ENCODE peak calls at places on chromosome 17, in seven cellular contexts. One of them, this sample, is unnamed.

GRCh38 chr17:55159251-55159650 is 105.5 kb upstream of the HLF start:
- DNase-seq in HFFc6: peak
- DNase-seq in activated T-helper 1 cell treated with anti-CD3 and anti-CD28 coated beads, Interleukin-2, amount 50 U/mL, for 16 hours: no peak
- DNase-seq in hippocampal formation: no peak
- DNase-seq in T-helper 2 cell: no peak
- DNase-seq in psoas muscle: no peak
- DNase-seq in NCI-H2081: no peak
- DNase-seq in this sample: no peak

GRCh38 chr17:9367186-9367585 is 208.4 kb downstream of the STX8 start:
- DNase-seq in HFFc6: no peak
- DNase-seq in activated T-helper 1 cell treated with anti-CD3 and anti-CD28 coated beads, Interleukin-2, amount 50 U/mL, for 16 hours: no peak
- DNase-seq in hippocampal formation: no peak
- DNase-seq in T-helper 2 cell: no peak
- DNase-seq in psoas muscle: peak
- DNase-seq in NCI-H2081: no peak
- DNase-seq in this sample: no peak

GRCh38 chr17:80737106-80738019 is 192.7 kb downstream of the RPTOR start:
- DNase-seq in HFFc6: no peak
- DNase-seq in activated T-helper 1 cell treated with anti-CD3 and anti-CD28 coated beads, Interleukin-2, amount 50 U/mL, for 16 hours: no peak
- DNase-seq in hippocampal formation: no peak
- DNase-seq in T-helper 2 cell: no peak
- DNase-seq in psoas muscle: no peak
- DNase-seq in NCI-H2081: no peak
- DNase-seq in this sample: no peak

GRCh38 chr17:58200024-58200633 is 7.6 kb downstream of the EPX start:
- DNase-seq in HFFc6: peak
- DNase-seq in activated T-helper 1 cell treated with anti-CD3 and anti-CD28 coated beads, Interleukin-2, amount 50 U/mL, for 16 hours: peak
- DNase-seq in hippocampal formation: no peak
- DNase-seq in T-helper 2 cell: peak
- DNase-seq in psoas muscle: peak
- DNase-seq in NCI-H2081: peak
- DNase-seq in this sample: peak

GRCh38 chr17:31078290-31078689 is 16.5 kb upstream of the NF1 start:
- DNase-seq in HFFc6: no peak
- DNase-seq in activated T-helper 1 cell treated with anti-CD3 and anti-CD28 coated beads, Interleukin-2, amount 50 U/mL, for 16 hours: no peak
- DNase-seq in hippocampal formation: no peak
- DNase-seq in T-helper 2 cell: no peak
- DNase-seq in psoas muscle: no peak
- DNase-seq in NCI-H2081: no peak
- DNase-seq in this sample: no peak

GRCh38 chr17:60390881-60391418 is 983 bp downstream of the USP32 start:
- DNase-seq in HFFc6: peak
- DNase-seq in activated T-helper 1 cell treated with anti-CD3 and anti-CD28 coated beads, Interleukin-2, amount 50 U/mL, for 16 hours: peak
- DNase-seq in hippocampal formation: peak
- DNase-seq in T-helper 2 cell: peak
- DNase-seq in psoas muscle: peak
- DNase-seq in NCI-H2081: peak
- DNase-seq in this sample: peak

GRCh38 chr17:57678393-57678792 is 66.7 kb downstream of the CCDC182 start:
- DNase-seq in HFFc6: no peak
- DNase-seq in activated T-helper 1 cell treated with anti-CD3 and anti-CD28 coated beads, Interleukin-2, amount 50 U/mL, for 16 hours: no peak
- DNase-seq in hippocampal formation: no peak
- DNase-seq in T-helper 2 cell: no peak
- DNase-seq in psoas muscle: no peak
- DNase-seq in NCI-H2081: no peak
- DNase-seq in this sample: no peak

GRCh38 chr17:31391496-31391949 is at the start of gene RAB11FIP4:
- DNase-seq in HFFc6: no peak
- DNase-seq in activated T-helper 1 cell treated with anti-CD3 and anti-CD28 coated beads, Interleukin-2, amount 50 U/mL, for 16 hours: no peak
- DNase-seq in hippocampal formation: peak
- DNase-seq in T-helper 2 cell: no peak
- DNase-seq in psoas muscle: no peak
- DNase-seq in NCI-H2081: peak
- DNase-seq in this sample: no peak

GRCh38 chr17:43987131-43988021 is 17.0 kb upstream of the NAGS start:
- DNase-seq in HFFc6: no peak
- DNase-seq in activated T-helper 1 cell treated with anti-CD3 and anti-CD28 coated beads, Interleukin-2, amount 50 U/mL, for 16 hours: no peak
- DNase-seq in hippocampal formation: no peak
- DNase-seq in T-helper 2 cell: no peak
- DNase-seq in psoas muscle: no peak
- DNase-seq in NCI-H2081: no peak
- DNase-seq in this sample: no peak

GRCh38 chr17:28749516-28750177 is 5.8 kb downstream of the TRAF4 start:
- DNase-seq in HFFc6: no peak
- DNase-seq in activated T-helper 1 cell treated with anti-CD3 and anti-CD28 coated beads, Interleukin-2, amount 50 U/mL, for 16 hours: no peak
- DNase-seq in hippocampal formation: no peak
- DNase-seq in T-helper 2 cell: no peak
- DNase-seq in psoas muscle: peak
- DNase-seq in NCI-H2081: no peak
- DNase-seq in this sample: no peak

GRCh38 chr17:40564195-40564882 is 933 bp downstream of the CCR7 start:
- DNase-seq in HFFc6: no peak
- DNase-seq in activated T-helper 1 cell treated with anti-CD3 and anti-CD28 coated beads, Interleukin-2, amount 50 U/mL, for 16 hours: no peak
- DNase-seq in hippocampal formation: no peak
- DNase-seq in T-helper 2 cell: peak
- DNase-seq in psoas muscle: peak
- DNase-seq in NCI-H2081: no peak
- DNase-seq in this sample: peak

GRCh38 chr17:44775136-44775837 is 16.5 kb downstream of the ADAM11 start:
- DNase-seq in HFFc6: peak
- DNase-seq in activated T-helper 1 cell treated with anti-CD3 and anti-CD28 coated beads, Interleukin-2, amount 50 U/mL, for 16 hours: peak
- DNase-seq in hippocampal formation: no peak
- DNase-seq in T-helper 2 cell: peak
- DNase-seq in psoas muscle: peak
- DNase-seq in NCI-H2081: peak
- DNase-seq in this sample: peak

GRCh38 chr17:30567231-30568116 is 90.3 kb downstream of the GOSR1 start:
- DNase-seq in HFFc6: no peak
- DNase-seq in activated T-helper 1 cell treated with anti-CD3 and anti-CD28 coated beads, Interleukin-2, amount 50 U/mL, for 16 hours: no peak
- DNase-seq in hippocampal formation: no peak
- DNase-seq in T-helper 2 cell: no peak
- DNase-seq in psoas muscle: no peak
- DNase-seq in NCI-H2081: no peak
- DNase-seq in this sample: no peak

GRCh38 chr17:14630025-14630424 is 329.1 kb downstream of the HS3ST3B1 start:
- DNase-seq in HFFc6: no peak
- DNase-seq in activated T-helper 1 cell treated with anti-CD3 and anti-CD28 coated beads, Interleukin-2, amount 50 U/mL, for 16 hours: no peak
- DNase-seq in hippocampal formation: no peak
- DNase-seq in T-helper 2 cell: no peak
- DNase-seq in psoas muscle: no peak
- DNase-seq in NCI-H2081: no peak
- DNase-seq in this sample: no peak

GRCh38 chr17:12180644-12181261 is 160.1 kb downstream of the MAP2K4 start:
- DNase-seq in HFFc6: peak
- DNase-seq in activated T-helper 1 cell treated with anti-CD3 and anti-CD28 coated beads, Interleukin-2, amount 50 U/mL, for 16 hours: no peak
- DNase-seq in hippocampal formation: peak
- DNase-seq in T-helper 2 cell: no peak
- DNase-seq in psoas muscle: no peak
- DNase-seq in NCI-H2081: peak
- DNase-seq in this sample: peak

GRCh38 chr17:57953703-57954420 is 1.4 kb downstream of the CUEDC1 start:
- DNase-seq in HFFc6: no peak
- DNase-seq in activated T-helper 1 cell treated with anti-CD3 and anti-CD28 coated beads, Interleukin-2, amount 50 U/mL, for 16 hours: no peak
- DNase-seq in hippocampal formation: no peak
- DNase-seq in T-helper 2 cell: no peak
- DNase-seq in psoas muscle: peak
- DNase-seq in NCI-H2081: no peak
- DNase-seq in this sample: no peak

GRCh38 chr17:57253307-57254065 is 2.8 kb upstream of the MSI2 start:
- DNase-seq in HFFc6: no peak
- DNase-seq in activated T-helper 1 cell treated with anti-CD3 and anti-CD28 coated beads, Interleukin-2, amount 50 U/mL, for 16 hours: no peak
- DNase-seq in hippocampal formation: no peak
- DNase-seq in T-helper 2 cell: no peak
- DNase-seq in psoas muscle: no peak
- DNase-seq in NCI-H2081: no peak
- DNase-seq in this sample: no peak

GRCh38 chr17:44241104-44241503 is 21.6 kb upstream of the UBTF start:
- DNase-seq in HFFc6: no peak
- DNase-seq in activated T-helper 1 cell treated with anti-CD3 and anti-CD28 coated beads, Interleukin-2, amount 50 U/mL, for 16 hours: no peak
- DNase-seq in hippocampal formation: no peak
- DNase-seq in T-helper 2 cell: no peak
- DNase-seq in psoas muscle: no peak
- DNase-seq in NCI-H2081: no peak
- DNase-seq in this sample: no peak

GRCh38 chr17:42832934-42833770 is at the start of gene PSME3:
- DNase-seq in HFFc6: peak
- DNase-seq in activated T-helper 1 cell treated with anti-CD3 and anti-CD28 coated beads, Interleukin-2, amount 50 U/mL, for 16 hours: peak
- DNase-seq in hippocampal formation: peak
- DNase-seq in T-helper 2 cell: peak
- DNase-seq in psoas muscle: peak
- DNase-seq in NCI-H2081: peak
- DNase-seq in this sample: peak

GRCh38 chr17:59840908-59841666 is 51.7 kb downstream of the TUBD1 start:
- DNase-seq in HFFc6: no peak
- DNase-seq in activated T-helper 1 cell treated with anti-CD3 and anti-CD28 coated beads, Interleukin-2, amount 50 U/mL, for 16 hours: no peak
- DNase-seq in hippocampal formation: no peak
- DNase-seq in T-helper 2 cell: no peak
- DNase-seq in psoas muscle: no peak
- DNase-seq in NCI-H2081: peak
- DNase-seq in this sample: no peak

GRCh38 chr17:57874434-57875108 is 24.7 kb upstream of the MRPS23 start:
- DNase-seq in HFFc6: peak
- DNase-seq in activated T-helper 1 cell treated with anti-CD3 and anti-CD28 coated beads, Interleukin-2, amount 50 U/mL, for 16 hours: no peak
- DNase-seq in hippocampal formation: peak
- DNase-seq in T-helper 2 cell: no peak
- DNase-seq in psoas muscle: peak
- DNase-seq in NCI-H2081: no peak
- DNase-seq in this sample: peak

GRCh38 chr17:20092292-20092867 is 83.2 kb downstream of the SPECC1 start:
- DNase-seq in HFFc6: no peak
- DNase-seq in activated T-helper 1 cell treated with anti-CD3 and anti-CD28 coated beads, Interleukin-2, amount 50 U/mL, for 16 hours: no peak
- DNase-seq in hippocampal formation: no peak
- DNase-seq in T-helper 2 cell: no peak
- DNase-seq in psoas muscle: no peak
- DNase-seq in NCI-H2081: no peak
- DNase-seq in this sample: no peak

GRCh38 chr17:7842950-7843535 is 9.0 kb downstream of the KDM6B start:
- DNase-seq in HFFc6: peak
- DNase-seq in activated T-helper 1 cell treated with anti-CD3 and anti-CD28 coated beads, Interleukin-2, amount 50 U/mL, for 16 hours: peak
- DNase-seq in hippocampal formation: peak
- DNase-seq in T-helper 2 cell: no peak
- DNase-seq in psoas muscle: peak
- DNase-seq in NCI-H2081: no peak
- DNase-seq in this sample: no peak

GRCh38 chr17:1577657-1578428 is 15.3 kb upstream of the PITPNA start:
- DNase-seq in HFFc6: no peak
- DNase-seq in activated T-helper 1 cell treated with anti-CD3 and anti-CD28 coated beads, Interleukin-2, amount 50 U/mL, for 16 hours: no peak
- DNase-seq in hippocampal formation: no peak
- DNase-seq in T-helper 2 cell: no peak
- DNase-seq in psoas muscle: peak
- DNase-seq in NCI-H2081: no peak
- DNase-seq in this sample: no peak

GRCh38 chr17:30200086-30200485 is 35.4 kb downstream of the SLC6A4 start:
- DNase-seq in HFFc6: no peak
- DNase-seq in activated T-helper 1 cell treated with anti-CD3 and anti-CD28 coated beads, Interleukin-2, amount 50 U/mL, for 16 hours: no peak
- DNase-seq in hippocampal formation: no peak
- DNase-seq in T-helper 2 cell: no peak
- DNase-seq in psoas muscle: no peak
- DNase-seq in NCI-H2081: no peak
- DNase-seq in this sample: no peak

GRCh38 chr17:35016369-35016768 is 36.1 kb downstream of the LIG3 start:
- DNase-seq in HFFc6: no peak
- DNase-seq in activated T-helper 1 cell treated with anti-CD3 and anti-CD28 coated beads, Interleukin-2, amount 50 U/mL, for 16 hours: no peak
- DNase-seq in hippocampal formation: no peak
- DNase-seq in T-helper 2 cell: no peak
- DNase-seq in psoas muscle: no peak
- DNase-seq in NCI-H2081: no peak
- DNase-seq in this sample: no peak

GRCh38 chr17:78706271-78706915 is 75.7 kb downstream of the CYTH1 start:
- DNase-seq in HFFc6: no peak
- DNase-seq in activated T-helper 1 cell treated with anti-CD3 and anti-CD28 coated beads, Interleukin-2, amount 50 U/mL, for 16 hours: no peak
- DNase-seq in hippocampal formation: no peak
- DNase-seq in T-helper 2 cell: no peak
- DNase-seq in psoas muscle: no peak
- DNase-seq in NCI-H2081: no peak
- DNase-seq in this sample: no peak

GRCh38 chr17:63998050-63998720 is at the start of gene PRR29:
- DNase-seq in HFFc6: peak
- DNase-seq in activated T-helper 1 cell treated with anti-CD3 and anti-CD28 coated beads, Interleukin-2, amount 50 U/mL, for 16 hours: peak
- DNase-seq in hippocampal formation: no peak
- DNase-seq in T-helper 2 cell: peak
- DNase-seq in psoas muscle: peak
- DNase-seq in NCI-H2081: peak
- DNase-seq in this sample: peak

GRCh38 chr17:36977066-36977465 is 28.3 kb downstream of the AATF start:
- DNase-seq in HFFc6: no peak
- DNase-seq in activated T-helper 1 cell treated with anti-CD3 and anti-CD28 coated beads, Interleukin-2, amount 50 U/mL, for 16 hours: no peak
- DNase-seq in hippocampal formation: no peak
- DNase-seq in T-helper 2 cell: no peak
- DNase-seq in psoas muscle: no peak
- DNase-seq in NCI-H2081: no peak
- DNase-seq in this sample: no peak

GRCh38 chr17:70242781-70243437 is 73.6 kb downstream of the KCNJ2 start:
- DNase-seq in HFFc6: no peak
- DNase-seq in activated T-helper 1 cell treated with anti-CD3 and anti-CD28 coated beads, Interleukin-2, amount 50 U/mL, for 16 hours: no peak
- DNase-seq in hippocampal formation: no peak
- DNase-seq in T-helper 2 cell: no peak
- DNase-seq in psoas muscle: no peak
- DNase-seq in NCI-H2081: no peak
- DNase-seq in this sample: no peak

This sample was measured in naive thymus-derived CD8-positive, alpha-beta T cell.